ENCODE peak calls at places on chromosomes 6 and 20, in ten cellular contexts. A, Y, X, R, S, G, D, T, Q and N are unnamed samples.

GRCh38 chr6:107956586-107957164 is 1.3 kb downstream of the SEC63 start:
- DNase-seq in Q (no peak), T (no peak), D (no peak), R (no peak), S (no peak), X (no peak), Y (no peak), A (no peak), G (no peak), N (no peak)

GRCh38 chr20:496126-496696 is 33.9 kb upstream of the TBC1D20 start:
- DNase-seq in Y (no peak), G (no peak), D (no peak), A (no peak), S (no peak), R (no peak), X (no peak), T (no peak), Q (no peak), N (no peak)

GRCh38 chr20:19026121-19026878 is 186.1 kb upstream of the SLC24A3 start:
- DNase-seq in A (no peak), R (no peak), Y (no peak), X (no peak), G (peak), T (no peak), D (no peak), S (no peak), Q (no peak), N (peak)

GRCh38 chr6:124962617-124963415 is 579 bp downstream of the RNF217 start:
- DNase-seq in R (peak), X (no peak), T (peak), A (peak), S (peak), D (peak), G (peak), Q (no peak), Y (no peak), N (peak)

GRCh38 chr6:16276991-16277981 is 38.9 kb downstream of the GMPR start:
- DNase-seq in G (no peak), D (peak), A (no peak), X (no peak), S (peak), Y (no peak), Q (peak), T (peak), R (no peak), N (peak)

GRCh38 chr6:29553268-29554057 is 6.1 kb downstream of the UBD start:
- DNase-seq in T (peak), X (no peak), S (peak), D (peak), Y (no peak), A (no peak), Q (peak), R (no peak), G (peak), N (peak)

GRCh38 chr20:6075428-6076219 is 21.8 kb upstream of the LRRN4 start:
- DNase-seq in Q (no peak), Y (no peak), X (no peak), T (no peak), S (no peak), R (peak), A (no peak), G (no peak), D (no peak), N (no peak)

GRCh38 chr6:97427648-97428047 is 144.6 kb upstream of the MMS22L start:
- DNase-seq in A (no peak), R (no peak), X (no peak), S (no peak), Y (no peak), T (no peak), D (no peak), G (no peak), Q (no peak), N (no peak)

GRCh38 chr6:22149081-22149480 is 147.8 kb downstream of the PRL start:
- DNase-seq in Y (no peak), R (no peak), A (peak), D (no peak), S (no peak), X (peak), G (no peak), T (no peak), Q (no peak), N (no peak)

GRCh38 chr6:85537055-85537494 is 56.6 kb downstream of the SNX14 start:
- DNase-seq in D (no peak), A (no peak), T (no peak), Q (no peak), X (no peak), S (no peak), R (peak), G (peak), Y (no peak), N (peak)

GRCh38 chr20:51514836-51515235 is 27.7 kb downstream of the NFATC2 start:
- DNase-seq in R (no peak), A (no peak), D (no peak), X (no peak), Y (no peak), G (no peak), Q (no peak), T (no peak), S (no peak), N (no peak)

GRCh38 chr20:19688031-19688806 is 69.8 kb upstream of the RIN2 start:
- DNase-seq in Q (peak), G (no peak), Y (no peak), S (peak), T (peak), R (peak), X (no peak), A (peak), D (peak), N (no peak)

GRCh38 chr6:108800510-108800909 is 47.7 kb upstream of the ARMC2 start:
- DNase-seq in X (no peak), S (no peak), G (no peak), T (no peak), D (no peak), A (no peak), Q (no peak), R (peak), Y (no peak), N (no peak)

GRCh38 chr6:166206510-166207389 is 39.1 kb upstream of the TBXT start:
- DNase-seq in G (no peak), Q (no peak), D (no peak), X (no peak), A (no peak), R (no peak), Y (no peak), T (no peak), S (no peak), N (no peak)

GRCh38 chr20:38213607-38213940 is 47.0 kb downstream of the KIAA1755 start:
- DNase-seq in X (no peak), G (no peak), A (no peak), T (no peak), S (no peak), Q (no peak), D (no peak), R (no peak), Y (no peak), N (no peak)

GRCh38 chr6:4637691-4638433 is 138.3 kb upstream of the CDYL start:
- DNase-seq in T (no peak), R (no peak), X (no peak), S (no peak), D (no peak), A (no peak), Y (no peak), G (peak), Q (no peak), N (peak)

GRCh38 chr20:45946149-45946970 is 11.9 kb downstream of the PCIF1 start:
- DNase-seq in S (no peak), X (no peak), A (no peak), Q (peak), Y (no peak), T (peak), G (no peak), R (no peak), D (peak), N (no peak)

GRCh38 chr6:113574147-113574546 is 283.0 kb upstream of the MARCKS start:
- DNase-seq in D (no peak), Q (no peak), T (no peak), S (no peak), Y (no peak), G (no peak), A (no peak), R (no peak), X (no peak), N (no peak)

GRCh38 chr20:24470031-24470781 is 777 bp downstream of the SYNDIG1 start:
- DNase-seq in D (no peak), T (no peak), S (no peak), Q (no peak), A (peak), X (no peak), G (no peak), Y (no peak), R (peak), N (no peak)